ENCODE peak calls at places on chromosomes 4 and X, in six cellular contexts. G is mesendoderm, H is IMR-90, V is H9, Q is H1, U is neuronal stem cell. S is an unnamed sample.

GRCh38 chr4:76993787-76994641 is 44.5 kb downstream of the SEPTIN11 start:
- DNase-seq in G (no peak), H (no peak), V (no peak), Q (no peak), U (no peak), S (no peak)

GRCh38 chr4:65624651-65625050 is 45.6 kb downstream of the EPHA5 start:
- DNase-seq in G (no peak), H (peak; percentile 4), V (no peak), Q (no peak), U (no peak), S (no peak)

GRCh38 chr4:121693450-121693849 is 3.3 kb downstream of the ANXA5 start:
- DNase-seq in G (no peak), H (peak; percentile 37), V (no peak), Q (no peak), U (no peak), S (no peak)

GRCh38 chr4:110005461-110006056 is 92.9 kb downstream of the EGF start:
- DNase-seq in G (peak; percentile 62), H (peak; percentile 78), V (no peak), Q (no peak), U (peak; percentile 37), S (peak; percentile 78)

GRCh38 chr4:113871080-113871479 is 108.4 kb downstream of the ARSJ start:
- DNase-seq in G (no peak), H (no peak), V (no peak), Q (no peak), U (no peak), S (no peak)

GRCh38 chr4:1232661-1233621 is 16.0 kb downstream of the CTBP1 start:
- DNase-seq in G (peak; percentile 77), H (peak; percentile 20), V (no peak), Q (no peak), U (peak; percentile 44), S (peak; percentile 96)

GRCh38 chr4:142846105-142846728 is at the start of gene INPP4B:
- DNase-seq in G (peak; percentile 70), H (peak; percentile 65), V (peak; percentile 53), Q (no peak), U (peak; percentile 47), S (peak; percentile 71)

GRCh38 chr4:91113130-91113706 is 986.0 kb downstream of the CCSER1 start:
- DNase-seq in G (peak; percentile 79), H (peak; percentile 6), V (no peak), Q (no peak), U (peak; percentile 23), S (peak; percentile 34)

GRCh38 chrX:74656079-74656745 is 41.8 kb upstream of the RLIM start:
- DNase-seq in G (peak; percentile 50), H (peak; percentile 27), V (no peak), Q (no peak), U (no peak), S (peak; percentile 15)

GRCh38 chr4:65265526-65265925 is 404.8 kb downstream of the EPHA5 start:
- DNase-seq in G (no peak), H (no peak), V (no peak), Q (no peak), U (no peak), S (no peak)

GRCh38 chr4:98890698-98891097 is 38.2 kb downstream of the EIF4E start:
- DNase-seq in G (no peak), H (no peak), V (no peak), Q (no peak), U (no peak), S (no peak)

GRCh38 chr4:167541286-167541685 is 307.0 kb upstream of the SPOCK3 start:
- DNase-seq in G (no peak), H (no peak), V (no peak), Q (no peak), U (no peak), S (no peak)

GRCh38 chr4:133623847-133624246 is 474.8 kb downstream of the PCDH10 start:
- DNase-seq in G (no peak), H (no peak), V (no peak), Q (no peak), U (no peak), S (no peak)

GRCh38 chr4:27514711-27515110 is 654.1 kb downstream of the STIM2 start:
- DNase-seq in G (peak; percentile 21), H (no peak), V (no peak), Q (no peak), U (no peak), S (no peak)

GRCh38 chrX:72132456-72132855 is 741 bp upstream of the RTL5 start:
- DNase-seq in G (no peak), H (no peak), V (no peak), Q (no peak), U (no peak), S (no peak)

GRCh38 chrX:108312938-108313337 is 125.3 kb downstream of the COL4A6 start:
- DNase-seq in G (peak; percentile 91), H (peak; percentile 63), V (peak; percentile 73), Q (peak; percentile 43), U (no peak), S (peak; percentile 56)

GRCh38 chr4:128668566-128668965 is 140.9 kb upstream of the JADE1 start:
- DNase-seq in G (no peak), H (no peak), V (no peak), Q (no peak), U (no peak), S (no peak)

GRCh38 chr4:146257511-146257910 is 43.2 kb downstream of the REELD1 start:
- DNase-seq in G (no peak), H (no peak), V (no peak), Q (no peak), U (no peak), S (no peak)

GRCh38 chr4:4859010-4859798 is at the start of gene MSX1:
- DNase-seq in G (peak; percentile 92), H (peak; percentile 75), V (peak; percentile 96), Q (peak; percentile 92), U (peak; percentile 89), S (peak; percentile 88)

GRCh38 chr4:145231906-145232700 is 51.7 kb upstream of the OTUD4 start:
- DNase-seq in G (no peak), H (peak; percentile 65), V (no peak), Q (no peak), U (no peak), S (no peak)

GRCh38 chr4:81688085-81688484 is 216.4 kb upstream of the RASGEF1B start:
- DNase-seq in G (peak; percentile 69), H (no peak), V (no peak), Q (no peak), U (no peak), S (no peak)

GRCh38 chr4:107213410-107213809 is 177.3 kb upstream of the DKK2 start:
- DNase-seq in G (no peak), H (no peak), V (no peak), Q (no peak), U (no peak), S (no peak)

GRCh38 chrX:148120151-148120550 is 139.0 kb downstream of the FMR1NB start:
- DNase-seq in G (no peak), H (no peak), V (no peak), Q (no peak), U (no peak), S (no peak)

GRCh38 chrX:17859609-17860178 is 1.4 kb downstream of the RAI2 start:
- DNase-seq in G (peak; percentile 13), H (no peak), V (no peak), Q (no peak), U (no peak), S (no peak)

GRCh38 chrX:68945603-68946228 is 116.9 kb downstream of the EFNB1 start:
- DNase-seq in G (peak; percentile 57), H (peak; percentile 70), V (peak; percentile 55), Q (peak; percentile 53), U (no peak), S (peak; percentile 68)

DNA sequence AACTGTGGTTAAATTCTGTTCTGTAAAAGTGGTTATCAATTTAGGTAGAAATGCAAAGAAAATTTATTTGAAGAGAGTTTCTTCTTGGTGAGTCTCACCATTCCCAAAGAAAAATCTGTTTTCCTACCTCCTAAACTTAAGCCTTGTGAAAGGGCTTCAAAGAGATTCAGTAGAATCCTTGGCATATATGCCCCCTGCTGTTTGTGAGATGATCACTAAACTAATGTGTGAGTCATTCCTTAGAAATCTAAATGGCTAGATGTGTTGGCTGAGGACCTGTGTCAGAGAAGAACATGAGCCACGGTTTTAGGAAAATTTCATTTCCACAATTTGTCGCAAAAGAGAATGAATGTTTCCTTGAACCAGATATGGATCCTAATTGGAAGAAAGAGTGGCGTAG is 260.9 kb downstream of the SLC7A11 start:
- DNase-seq in G (peak; percentile 62), H (peak; percentile 59), V (no peak), Q (no peak), U (no peak), S (peak; percentile 37)
- H2BK15ac ChIP-seq in G (no peak overlapping the region), H (no peak overlapping the region), V (no peak overlapping the region), Q (no peak overlapping the region), U (no peak overlapping the region), S (no peak overlapping the region)

GRCh38 chr4:154004028-154004427 is 215.1 kb upstream of the SFRP2 start:
- DNase-seq in G (no peak), H (no peak), V (no peak), Q (no peak), U (no peak), S (peak; percentile 32)

GRCh38 chr4:154009191-154009590 is 220.3 kb upstream of the SFRP2 start:
- DNase-seq in G (peak; percentile 12), H (no peak), V (no peak), Q (no peak), U (no peak), S (peak; percentile 47)

GRCh38 chr4:154004450-154004849 is 215.6 kb upstream of the SFRP2 start:
- DNase-seq in G (no peak), H (no peak), V (no peak), Q (no peak), U (no peak), S (no peak)

GRCh38 chr4:154001187-154001586 is 212.3 kb upstream of the SFRP2 start:
- DNase-seq in G (no peak), H (no peak), V (no peak), Q (no peak), U (no peak), S (no peak)

GRCh38 chr4:154004859-154005520 is 216.1 kb upstream of the SFRP2 start:
- DNase-seq in G (peak; percentile 13), H (no peak), V (no peak), Q (no peak), U (no peak), S (peak; percentile 99)
- H3K18ac ChIP-seq in G (no peak overlapping the region), H (no peak overlapping the region), V (no peak overlapping the region), Q (no peak overlapping the region), U (no peak overlapping the region), S (peak overlapping the region; percentile 92)

GRCh38 chrX:146264763-146265375 is 447.2 kb downstream of the SLITRK2 start:
- DNase-seq in G (no peak), H (no peak), V (no peak), Q (no peak), U (no peak), S (no peak)
- H2BK15ac ChIP-seq in G (no peak overlapping the region), H (no peak overlapping the region), V (no peak overlapping the region), Q (no peak overlapping the region), U (no peak overlapping the region), S (no peak overlapping the region)

GRCh38 chr4:185205697-185206342 is 2.0 kb upstream of the CFAP97 start:
- DNase-seq in G (no peak), H (no peak), V (no peak), Q (no peak), U (no peak), S (no peak)

GRCh38 chr4:185202984-185203379 is 818 bp downstream of the CFAP97 start:
- DNase-seq in G (no peak), H (no peak), V (no peak), Q (no peak), U (no peak), S (no peak)

GRCh38 chr4:185204238-185204910 is 574 bp upstream of the CFAP97 start:
- DNase-seq in G (peak; percentile 45), H (peak; percentile 21), V (no peak), Q (no peak), U (no peak), S (no peak)

GRCh38 chr4:185201983-185202962 is 1.5 kb downstream of the CFAP97 start:
- DNase-seq in G (peak; percentile 96), H (peak; percentile 42), V (peak; percentile 39), Q (no peak), U (no peak), S (peak; percentile 78)

GRCh38 chr4:185203380-185204237 is at the start of gene CFAP97:
- DNase-seq in G (peak; percentile 73), H (peak; percentile 87), V (peak; percentile 61), Q (peak; percentile 68), U (peak; percentile 52), S (peak; percentile 93)
- H3K18ac ChIP-seq in G (peak within 1 kb of the TSS; percentile 97), H (no peak within 1 kb of the TSS), V (no peak within 1 kb of the TSS), Q (peak within 1 kb of the TSS; percentile 71), U (peak within 1 kb of the TSS; percentile 98), S (peak within 1 kb of the TSS; percentile 89)

S was measured in mesenchymal stem cell.